ENCODE peak calls at places on chromosomes 5 and 9, in eight cellular contexts. One of them, this sample, is unnamed.

GRCh38 chr5:59091965-59092364 is 509.1 kb downstream of the RAB3C start:
- DNase-seq in brain microvascular endothelial cell: no peak
- DNase-seq in HepG2: no peak
- DNase-seq in tibial artery: no peak
- DNase-seq in PC-3: no peak
- DNase-seq in Caco-2: no peak
- DNase-seq in gastrocnemius medialis: no peak
- DNase-seq in AG10803: no peak
- DNase-seq in this sample: no peak

GRCh38 chr5:96253140-96253539 is 179.9 kb downstream of the PCSK1 start:
- DNase-seq in brain microvascular endothelial cell: no peak
- DNase-seq in AG10803: no peak
- DNase-seq in tibial artery: no peak
- DNase-seq in gastrocnemius medialis: no peak
- DNase-seq in HepG2: no peak
- DNase-seq in PC-3: no peak
- DNase-seq in Caco-2: no peak
- DNase-seq in this sample: no peak

GRCh38 chr5:73496984-73497457 is 1.2 kb upstream of the BTF3 start:
- DNase-seq in tibial artery: no peak
- DNase-seq in PC-3: peak; percentile 70
- DNase-seq in gastrocnemius medialis: no peak
- DNase-seq in AG10803: peak; percentile 43
- DNase-seq in Caco-2: peak; percentile 64
- DNase-seq in brain microvascular endothelial cell: peak; percentile 40
- DNase-seq in HepG2: peak; percentile 90
- DNase-seq in this sample: peak; percentile 90

GRCh38 chr9:134014946-134015345 is 10.3 kb upstream of the BRD3OS start:
- DNase-seq in PC-3: peak; percentile 36
- DNase-seq in brain microvascular endothelial cell: no peak
- DNase-seq in gastrocnemius medialis: no peak
- DNase-seq in AG10803: no peak
- DNase-seq in tibial artery: no peak
- DNase-seq in HepG2: no peak
- DNase-seq in Caco-2: no peak
- DNase-seq in this sample: no peak

GRCh38 chr5:179268966-179269693 is 76.1 kb downstream of the ADAMTS2 start:
- DNase-seq in HepG2: no peak
- DNase-seq in tibial artery: peak; percentile 58
- DNase-seq in brain microvascular endothelial cell: no peak
- DNase-seq in gastrocnemius medialis: no peak
- DNase-seq in PC-3: no peak
- DNase-seq in AG10803: peak; percentile 56
- DNase-seq in Caco-2: no peak
- DNase-seq in this sample: no peak

GRCh38 chr5:73314395-73315195 is 134.0 kb downstream of the FOXD1 start:
- DNase-seq in Caco-2: no peak
- DNase-seq in gastrocnemius medialis: no peak
- DNase-seq in PC-3: peak; percentile 71
- DNase-seq in brain microvascular endothelial cell: no peak
- DNase-seq in AG10803: no peak
- DNase-seq in HepG2: no peak
- DNase-seq in tibial artery: no peak
- DNase-seq in this sample: no peak

GRCh38 chr9:113349434-113350337 is at the start of gene BSPRY:
- DNase-seq in Caco-2: peak; percentile 69
- DNase-seq in PC-3: peak; percentile 60
- DNase-seq in tibial artery: no peak
- DNase-seq in AG10803: no peak
- DNase-seq in brain microvascular endothelial cell: no peak
- DNase-seq in gastrocnemius medialis: no peak
- DNase-seq in HepG2: no peak
- DNase-seq in this sample: no peak

GRCh38 chr5:56638061-56638621 is 177.2 kb upstream of the MAP3K1 start:
- DNase-seq in HepG2: peak; percentile 94
- DNase-seq in tibial artery: no peak
- DNase-seq in Caco-2: peak; percentile 81
- DNase-seq in gastrocnemius medialis: no peak
- DNase-seq in brain microvascular endothelial cell: no peak
- DNase-seq in PC-3: no peak
- DNase-seq in AG10803: no peak
- DNase-seq in this sample: peak; percentile 33

GRCh38 chr9:71769175-71770165 is 1.2 kb upstream of the CEMIP2 start:
- DNase-seq in AG10803: peak; percentile 52
- DNase-seq in Caco-2: peak; percentile 65
- DNase-seq in PC-3: peak; percentile 83
- DNase-seq in tibial artery: peak; percentile 94
- DNase-seq in brain microvascular endothelial cell: no peak
- DNase-seq in HepG2: peak; percentile 78
- DNase-seq in gastrocnemius medialis: peak; percentile 89
- DNase-seq in this sample: peak; percentile 81

GRCh38 chr9:91923145-91923544 is 26.9 kb downstream of the ROR2 start:
- DNase-seq in PC-3: no peak
- DNase-seq in Caco-2: no peak
- DNase-seq in brain microvascular endothelial cell: no peak
- DNase-seq in AG10803: peak; percentile 31
- DNase-seq in HepG2: no peak
- DNase-seq in tibial artery: no peak
- DNase-seq in gastrocnemius medialis: no peak
- DNase-seq in this sample: no peak

GRCh38 chr5:150616024-150616470 is 24.4 kb upstream of the SYNPO start:
- DNase-seq in AG10803: no peak
- DNase-seq in PC-3: no peak
- DNase-seq in gastrocnemius medialis: no peak
- DNase-seq in brain microvascular endothelial cell: no peak
- DNase-seq in Caco-2: no peak
- DNase-seq in tibial artery: no peak
- DNase-seq in HepG2: peak; percentile 70
- DNase-seq in this sample: peak; percentile 15

GRCh38 chr9:135491764-135492163 is 8.7 kb upstream of the MRPS2 start:
- DNase-seq in brain microvascular endothelial cell: no peak
- DNase-seq in Caco-2: no peak
- DNase-seq in HepG2: peak; percentile 63
- DNase-seq in tibial artery: peak; percentile 10
- DNase-seq in gastrocnemius medialis: no peak
- DNase-seq in PC-3: no peak
- DNase-seq in AG10803: no peak
- DNase-seq in this sample: no peak

GRCh38 chr5:13359326-13359725 is 585.2 kb downstream of the DNAH5 start:
- DNase-seq in tibial artery: no peak
- DNase-seq in PC-3: peak; percentile 89
- DNase-seq in HepG2: no peak
- DNase-seq in Caco-2: no peak
- DNase-seq in gastrocnemius medialis: no peak
- DNase-seq in brain microvascular endothelial cell: peak; percentile 1
- DNase-seq in AG10803: peak; percentile 53
- DNase-seq in this sample: no peak

GRCh38 chr5:39137391-39138181 is 63.4 kb upstream of the RICTOR start:
- DNase-seq in tibial artery: no peak
- DNase-seq in HepG2: no peak
- DNase-seq in brain microvascular endothelial cell: no peak
- DNase-seq in AG10803: no peak
- DNase-seq in gastrocnemius medialis: no peak
- DNase-seq in PC-3: peak; percentile 43
- DNase-seq in Caco-2: peak; percentile 3
- DNase-seq in this sample: no peak

GRCh38 chr5:38341641-38342040 is 83.3 kb downstream of the EGFLAM start:
- DNase-seq in brain microvascular endothelial cell: no peak
- DNase-seq in gastrocnemius medialis: no peak
- DNase-seq in PC-3: no peak
- DNase-seq in tibial artery: no peak
- DNase-seq in HepG2: no peak
- DNase-seq in AG10803: no peak
- DNase-seq in Caco-2: no peak
- DNase-seq in this sample: no peak

GRCh38 chr9:68416891-68417570 is 60.6 kb downstream of the PGM5 start:
- DNase-seq in gastrocnemius medialis: no peak
- DNase-seq in PC-3: peak; percentile 49
- DNase-seq in brain microvascular endothelial cell: no peak
- DNase-seq in HepG2: no peak
- DNase-seq in AG10803: peak; percentile 3
- DNase-seq in tibial artery: no peak
- DNase-seq in Caco-2: peak; percentile 0
- DNase-seq in this sample: no peak

GRCh38 chr5:157800109-157800508 is 56.6 kb downstream of the LSM11 start:
- DNase-seq in Caco-2: no peak
- DNase-seq in gastrocnemius medialis: no peak
- DNase-seq in HepG2: no peak
- DNase-seq in PC-3: no peak
- DNase-seq in AG10803: no peak
- DNase-seq in brain microvascular endothelial cell: no peak
- DNase-seq in tibial artery: no peak
- DNase-seq in this sample: no peak

GRCh38 chr5:18745591-18745987 is 1111.3 kb downstream of the TAF11L14 start:
- DNase-seq in HepG2: peak; percentile 0
- DNase-seq in Caco-2: no peak
- DNase-seq in PC-3: peak; percentile 32
- DNase-seq in gastrocnemius medialis: no peak
- DNase-seq in brain microvascular endothelial cell: no peak
- DNase-seq in tibial artery: no peak
- DNase-seq in AG10803: no peak
- DNase-seq in this sample: peak; percentile 1
- H3K4me3 ChIP-seq in HepG2: peak overlapping the region; percentile 73
- H3K4me3 ChIP-seq in Caco-2: peak overlapping the region; percentile 24
- H3K4me3 ChIP-seq in PC-3: peak overlapping the region; percentile 82
- H3K4me3 ChIP-seq in gastrocnemius medialis: peak overlapping the region; percentile 39
- H3K4me3 ChIP-seq in brain microvascular endothelial cell: no peak overlapping the region
- H3K4me3 ChIP-seq in tibial artery: peak overlapping the region; percentile 43
- H3K4me3 ChIP-seq in AG10803: peak overlapping the region; percentile 44
- H3K4me3 ChIP-seq in this sample: peak overlapping the region; percentile 47

GRCh38 chr5:11563822-11564221 is 340.4 kb downstream of the CTNND2 start:
- DNase-seq in brain microvascular endothelial cell: no peak
- DNase-seq in gastrocnemius medialis: no peak
- DNase-seq in HepG2: peak; percentile 3
- DNase-seq in tibial artery: no peak
- DNase-seq in Caco-2: no peak
- DNase-seq in AG10803: no peak
- DNase-seq in PC-3: no peak
- DNase-seq in this sample: no peak

GRCh38 chr5:11560915-11561697 is 343.1 kb downstream of the CTNND2 start:
- DNase-seq in tibial artery: no peak
- DNase-seq in AG10803: no peak
- DNase-seq in gastrocnemius medialis: no peak
- DNase-seq in brain microvascular endothelial cell: no peak
- DNase-seq in Caco-2: no peak
- DNase-seq in HepG2: no peak
- DNase-seq in PC-3: peak; percentile 37
- DNase-seq in this sample: peak; percentile 51

DNA sequence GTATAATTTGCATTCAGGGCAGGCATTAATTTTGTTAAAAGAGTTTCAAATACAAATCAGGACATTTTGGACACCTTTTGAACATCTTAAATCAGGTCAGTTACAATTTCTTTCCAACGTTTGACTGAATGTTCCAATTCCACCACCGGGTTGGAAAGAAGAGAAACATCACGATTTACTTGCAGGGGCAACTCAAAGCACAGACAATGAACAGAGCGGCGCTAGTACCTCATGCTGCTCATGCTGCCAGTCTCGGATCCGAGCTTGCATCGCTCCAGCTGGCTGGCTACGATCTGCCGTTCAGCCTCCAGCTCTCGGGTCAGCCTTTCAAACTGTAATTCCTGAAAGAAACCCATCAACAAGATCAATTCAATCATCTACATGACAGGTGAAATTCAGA is 339.5 kb downstream of the CTNND2 start:
- DNase-seq in gastrocnemius medialis: no peak
- DNase-seq in brain microvascular endothelial cell: no peak
- DNase-seq in HepG2: no peak
- DNase-seq in AG10803: no peak
- DNase-seq in tibial artery: no peak
- DNase-seq in PC-3: no peak
- DNase-seq in Caco-2: no peak
- DNase-seq in this sample: no peak
- TF ChIP-seq CTCF in gastrocnemius medialis: no peak
- TF ChIP-seq CTCF in brain microvascular endothelial cell: no peak
- TF ChIP-seq CTCF in HepG2: no peak
- TF ChIP-seq CTCF in AG10803: no peak
- TF ChIP-seq CTCF in tibial artery: no peak
- TF ChIP-seq CTCF in PC-3: no peak
- TF ChIP-seq CTCF in Caco-2: no peak
- TF ChIP-seq CTCF in this sample: no peak

DNA sequence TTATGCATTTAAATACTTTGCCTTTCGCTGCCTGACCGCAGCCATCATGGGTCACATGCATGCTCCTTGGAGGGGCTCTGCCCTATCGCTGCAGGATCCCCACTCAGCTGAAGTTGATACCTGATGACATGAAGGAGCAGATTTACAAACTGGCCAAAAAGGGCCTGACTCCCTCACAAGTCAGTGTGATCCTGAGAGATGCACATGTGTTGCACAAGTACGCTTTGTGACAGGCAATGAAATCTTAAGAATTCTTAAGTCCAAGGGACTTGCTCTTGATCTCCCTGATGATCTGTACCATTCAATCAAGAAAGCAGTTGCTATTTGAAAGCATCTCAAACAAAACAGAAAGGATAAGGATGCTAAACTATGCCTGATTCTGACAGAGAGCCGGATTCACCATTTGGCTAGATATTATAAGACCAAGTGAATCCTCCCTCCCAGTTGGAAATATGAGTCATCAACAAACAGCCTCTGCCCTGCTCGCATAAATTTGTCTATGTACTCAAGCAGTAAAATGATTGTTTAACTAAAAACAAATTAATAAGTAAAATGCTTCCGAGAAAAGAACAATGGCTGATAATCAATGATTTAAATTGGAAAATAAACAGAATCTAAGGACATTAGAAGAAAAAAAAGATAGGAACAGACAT is 41.6 kb upstream of the PPP2CA start:
- DNase-seq in Caco-2: no peak
- DNase-seq in PC-3: peak; percentile 60
- DNase-seq in gastrocnemius medialis: no peak
- DNase-seq in brain microvascular endothelial cell: no peak
- DNase-seq in tibial artery: no peak
- DNase-seq in HepG2: no peak
- DNase-seq in AG10803: peak; percentile 31
- DNase-seq in this sample: no peak
- H3K4me3 ChIP-seq in Caco-2: no peak overlapping the region
- H3K4me3 ChIP-seq in PC-3: peak overlapping the region; percentile 17
- H3K4me3 ChIP-seq in gastrocnemius medialis: no peak overlapping the region
- H3K4me3 ChIP-seq in brain microvascular endothelial cell: no peak overlapping the region
- H3K4me3 ChIP-seq in tibial artery: no peak overlapping the region
- H3K4me3 ChIP-seq in HepG2: no peak overlapping the region
- H3K4me3 ChIP-seq in AG10803: no peak overlapping the region
- H3K4me3 ChIP-seq in this sample: no peak overlapping the region

DNA sequence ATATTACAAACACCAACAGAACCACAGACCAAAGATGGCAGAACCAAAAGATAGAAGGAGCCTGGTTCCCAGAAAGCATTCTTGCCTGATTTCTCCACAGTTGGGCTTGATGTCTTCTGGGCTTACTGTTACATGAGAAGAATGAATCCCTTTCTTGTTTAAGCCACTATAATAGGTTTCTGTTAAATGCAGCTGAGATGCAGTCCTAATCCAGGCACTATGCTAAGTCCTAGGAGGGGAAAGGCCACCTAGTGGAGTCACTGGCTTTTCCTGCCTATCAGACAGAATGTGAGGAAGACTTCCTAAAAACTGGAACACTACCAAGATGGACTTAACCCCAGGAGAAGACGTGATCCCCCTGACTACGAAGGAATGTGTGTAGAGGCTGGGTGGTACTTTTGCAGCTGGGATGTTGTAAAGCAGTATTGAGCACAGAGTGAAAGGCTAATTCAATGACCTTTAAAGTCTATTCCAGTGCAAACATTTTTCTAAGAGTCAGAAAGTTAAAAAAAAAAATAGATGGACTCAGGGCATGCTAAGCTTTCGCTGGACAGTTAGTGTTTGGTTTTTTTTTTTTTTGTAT is 34.3 kb upstream of the FSD1L start:
- DNase-seq in HepG2: peak; percentile 47
- DNase-seq in PC-3: peak; percentile 37
- DNase-seq in gastrocnemius medialis: no peak
- DNase-seq in brain microvascular endothelial cell: peak; percentile 28
- DNase-seq in Caco-2: peak; percentile 44
- DNase-seq in tibial artery: no peak
- DNase-seq in AG10803: peak; percentile 54
- DNase-seq in this sample: peak; percentile 25
- TF ChIP-seq CTCF in HepG2: peak; percentile 67
- TF ChIP-seq CTCF in PC-3: peak; percentile 52
- TF ChIP-seq CTCF in gastrocnemius medialis: no peak
- TF ChIP-seq CTCF in brain microvascular endothelial cell: peak; percentile 69
- TF ChIP-seq CTCF in Caco-2: peak; percentile 16
- TF ChIP-seq CTCF in tibial artery: peak; percentile 14
- TF ChIP-seq CTCF in AG10803: peak; percentile 63
- TF ChIP-seq CTCF in this sample: peak; percentile 51

This sample was measured in LNCaP clone FGC.